ENCODE peak calls at places on chromosomes 6 and 20, in four cellular contexts. K is adrenal gland, B is breast epithelium, M is sigmoid colon. O is an unnamed sample.

GRCh38 chr6:33787336-33787953 is 1.5 kb downstream of the LEMD2 start:
- DNase-seq in K (peak; percentile 67), B (no peak), M (no peak), O (no peak)

GRCh38 chr20:54984104-54984448 is 508.7 kb downstream of the DOK5 start:
- DNase-seq in K (no peak), B (no peak), M (no peak), O (no peak)

GRCh38 chr20:44475694-44476560 is at the start of gene TTPAL:
- DNase-seq in K (peak; percentile 92), B (peak; percentile 89), M (peak; percentile 95), O (peak; percentile 95)

GRCh38 chr6:73079611-73079955 is 145.7 kb downstream of the KHDC1L start:
- DNase-seq in K (no peak), B (no peak), M (no peak), O (no peak)

GRCh38 chr6:44561062-44561591 is 173.6 kb downstream of the CDC5L start:
- DNase-seq in K (no peak), B (no peak), M (no peak), O (no peak)

GRCh38 chr20:25525857-25526256 is 59.5 kb downstream of the NINL start:
- DNase-seq in K (no peak), B (no peak), M (no peak), O (no peak)

GRCh38 chr20:62583424-62583920 is 58.8 kb upstream of the SLCO4A1 start:
- DNase-seq in K (no peak), B (no peak), M (peak; percentile 78), O (no peak)

GRCh38 chr20:63850689-63851547 is 10.4 kb upstream of the ABHD16B start:
- DNase-seq in K (no peak), B (no peak), M (no peak), O (no peak)

GRCh38 chr6:150937126-150937906 is 71.8 kb downstream of the MTHFD1L start:
- DNase-seq in K (no peak), B (no peak), M (no peak), O (no peak)

GRCh38 chr6:85323435-85324040 is 126.3 kb upstream of the NT5E start:
- DNase-seq in K (peak; percentile 89), B (peak; percentile 59), M (peak; percentile 68), O (peak; percentile 71)

GRCh38 chr6:2848851-2849250 is 7.2 kb upstream of the SERPINB1 start:
- DNase-seq in K (no peak), B (no peak), M (no peak), O (no peak)

GRCh38 chr6:718345-718744 is 25.4 kb upstream of the EXOC2 start:
- DNase-seq in K (no peak), B (no peak), M (no peak), O (no peak)

GRCh38 chr6:140320081-140320798 is 945.8 kb upstream of the CITED2 start:
- DNase-seq in K (no peak), B (no peak), M (no peak), O (no peak)

GRCh38 chr6:33670086-33670660 is 41.3 kb downstream of the UQCC2 start:
- DNase-seq in K (no peak), B (no peak), M (no peak), O (no peak)

GRCh38 chr6:134750669-134751068 is 199.2 kb downstream of the ALDH8A1 start:
- DNase-seq in K (no peak), B (no peak), M (no peak), O (no peak)

GRCh38 chr6:17867880-17868279 is 119.6 kb downstream of the KIF13A start:
- DNase-seq in K (peak; percentile 56), B (no peak), M (no peak), O (no peak)

GRCh38 chr20:34242879-34243278 is 1.7 kb downstream of the ASIP start:
- DNase-seq in K (no peak), B (no peak), M (no peak), O (no peak)

GRCh38 chr20:33373735-33374605 is 27.3 kb downstream of the CDK5RAP1 start:
- DNase-seq in K (no peak), B (peak; percentile 65), M (no peak), O (peak; percentile 79)

GRCh38 chr6:110392727-110393126 is 22.6 kb downstream of the DDO start:
- DNase-seq in K (no peak), B (no peak), M (no peak), O (no peak)

GRCh38 chr6:132687306-132687705 is 26.5 kb downstream of the VNN1 start:
- DNase-seq in K (no peak), B (no peak), M (no peak), O (no peak)

GRCh38 chr6:112906737-112907136 is 559.6 kb downstream of the RFPL4B start:
- DNase-seq in K (no peak), B (no peak), M (no peak), O (no peak)

GRCh38 chr6:165119231-165120020 is 190.0 kb downstream of the C6orf118 start:
- DNase-seq in K (no peak), B (no peak), M (no peak), O (no peak)

GRCh38 chr20:58986968-58987517 is 6.0 kb downstream of the NELFCD start:
- DNase-seq in K (peak; percentile 80), B (no peak), M (peak; percentile 59), O (no peak)

GRCh38 chr20:7770578-7770977 is 169.7 kb downstream of the HAO1 start:
- DNase-seq in K (no peak), B (no peak), M (no peak), O (no peak)

GRCh38 chr6:168384045-168385038 is 56.6 kb upstream of the SMOC2 start:
- DNase-seq in K (no peak), B (no peak), M (peak; percentile 61), O (no peak)

GRCh38 chr6:157812425-157813171 is 10.4 kb upstream of the SNX9 start:
- DNase-seq in K (no peak), B (no peak), M (no peak), O (no peak)

GRCh38 chr6:4902363-4902762 is 101.5 kb downstream of the RPP40 start:
- DNase-seq in K (no peak), B (no peak), M (no peak), O (no peak)

GRCh38 chr6:41966961-41967311 is 25.3 kb upstream of the CCND3 start:
- DNase-seq in K (peak; percentile 30), B (no peak), M (peak; percentile 2), O (no peak)
- H3K4me1 ChIP-seq in K (no peaks in the 10 kb centered on the region), B (no peaks in the 10 kb centered on the region), M (no peaks in the 10 kb centered on the region), O (no peaks in the 10 kb centered on the region)

DNA sequence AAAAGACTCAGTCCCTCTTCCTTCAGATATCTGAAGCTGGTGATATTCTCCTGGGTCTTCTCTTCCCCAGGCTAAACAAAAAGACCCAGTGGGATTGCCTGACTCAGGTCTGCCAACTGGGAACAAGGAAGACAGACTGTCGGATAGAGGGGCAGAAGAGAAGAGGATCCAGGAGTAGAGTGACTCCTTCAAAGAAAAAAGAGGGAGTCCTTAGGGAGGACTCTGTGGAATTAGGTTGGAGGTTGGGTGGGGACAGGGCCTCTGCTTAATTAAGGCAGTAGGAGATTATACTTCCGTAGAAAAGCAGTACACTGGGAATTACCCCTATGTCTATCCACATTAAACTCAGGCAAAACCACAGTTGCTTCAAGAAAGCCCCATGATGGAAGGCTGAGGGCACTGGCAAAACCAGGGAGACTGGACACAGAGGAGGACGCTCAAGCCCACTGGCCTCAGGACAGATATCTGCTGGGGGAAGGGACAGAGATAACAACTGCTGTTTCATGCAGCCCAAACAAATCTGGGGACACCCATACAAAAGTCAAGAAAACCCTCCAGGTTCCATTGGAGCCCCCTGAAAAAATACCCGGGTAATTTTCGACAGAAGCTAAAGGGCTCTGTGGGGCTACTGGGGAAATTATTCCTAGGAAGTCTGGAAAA is 5.7 kb downstream of the BCL2L1 start:
- DNase-seq in K (no peak), B (no peak), M (peak; percentile 24), O (no peak)
- H3K4me3 ChIP-seq in K (no peak overlapping the region), B (peak overlapping the region; percentile 9), M (no peak overlapping the region), O (no peak overlapping the region)

GRCh38 chr6:156057869-156058268 is 602.2 kb upstream of the NOX3 start:
- DNase-seq in K (no peak), B (no peak), M (no peak), O (no peak)
- H3K27ac ChIP-seq in K (no peak overlapping the region), B (no peak overlapping the region), M (no peak overlapping the region), O (no peak overlapping the region)

GRCh38 chr20:37314617-37315292 is 25.3 kb downstream of the MANBAL start:
- DNase-seq in K (peak; percentile 58), B (no peak), M (peak; percentile 85), O (no peak)
- H3K4me1 ChIP-seq in K (peaks cover 7% of the 10 kb centered on the region), B (peaks cover 11% of the 10 kb centered on the region), M (peaks cover 6% of the 10 kb centered on the region), O (no peaks in the 10 kb centered on the region)